ENCODE peak calls at places on chromosomes 3 and 15, in eight cellular contexts. S is PC-3; G is testis; P is vagina; B is AG04450; D is fibroblast of lung; Q is CD8-positive, alpha-beta T cell; T is A673. H is an unnamed sample. For H3K27me3, the result is how much of the 10 kb centered on the place peaks cover.

GRCh38 chr15:89472785-89473256 is 23.6 kb downstream of the RHCG start:
- DNase-seq in S (peak), G (peak), P (no peak), B (peak), D (peak), Q (peak), T (peak), H (peak)

GRCh38 chr3:146375214-146375613 is 94.1 kb downstream of the PLSCR2 start:
- DNase-seq in S (no peak), G (peak), P (no peak), B (peak), D (peak), Q (no peak), T (no peak), H (no peak)

GRCh38 chr15:60002528-60003218 is 1.4 kb upstream of the FOXB1 start:
- DNase-seq in S (no peak), G (no peak), P (no peak), B (no peak), D (no peak), Q (no peak), T (no peak), H (no peak)

GRCh38 chr3:102106421-102107097 is 257.2 kb downstream of the NFKBIZ start:
- DNase-seq in S (peak), G (no peak), P (no peak), B (no peak), D (peak), Q (no peak), T (no peak), H (no peak)

GRCh38 chr3:17808994-17809393 is 66.6 kb upstream of the TBC1D5 start:
- DNase-seq in S (peak), G (no peak), P (no peak), B (no peak), D (peak), Q (no peak), T (peak), H (peak)

GRCh38 chr3:128421439-128421836 is 45.3 kb downstream of the DNAJB8 start:
- DNase-seq in S (no peak), G (no peak), P (no peak), B (no peak), D (no peak), Q (no peak), T (no peak), H (no peak)

GRCh38 chr15:20351448-20351961 is 190.1 kb downstream of the GOLGA6L6 start:
- DNase-seq in S (no peak), G (no peak), P (peak), B (no peak), D (no peak), Q (no peak), T (no peak), H (no peak)

GRCh38 chr3:129587061-129587460 is 19.4 kb downstream of the PLXND1 start:
- DNase-seq in S (no peak), G (peak), P (no peak), B (no peak), D (peak), Q (no peak), T (no peak), H (no peak)

GRCh38 chr15:22265056-22265945 is 185.0 kb downstream of the OR4M2 start:
- DNase-seq in S (no peak), G (no peak), P (no peak), B (no peak), D (no peak), Q (peak), T (no peak), H (no peak)

GRCh38 chr3:164608554-164609276 is 469.6 kb downstream of the SI start:
- DNase-seq in S (no peak), G (no peak), P (no peak), B (no peak), D (no peak), Q (no peak), T (no peak), H (no peak)

GRCh38 chr15:25738171-25738792 is 124.8 kb downstream of the ATP10A start:
- DNase-seq in S (no peak), G (no peak), P (no peak), B (no peak), D (peak), Q (no peak), T (no peak), H (no peak)

GRCh38 chr3:100089802-100090668 is 24.3 kb downstream of the FILIP1L start:
- DNase-seq in S (peak), G (no peak), P (no peak), B (peak), D (peak), Q (no peak), T (peak), H (peak)

GRCh38 chr3:57756528-57757401 is 656 bp downstream of the SLMAP start:
- DNase-seq in S (peak), G (peak), P (peak), B (no peak), D (peak), Q (peak), T (peak), H (peak)

GRCh38 chr3:124812291-124813265 is 74.6 kb downstream of the ITGB5 start:
- DNase-seq in S (peak), G (peak), P (peak), B (peak), D (peak), Q (no peak), T (peak), H (no peak)

GRCh38 chr3:38031022-38031994 is 1.9 kb upstream of the PLCD1 start:
- DNase-seq in S (peak), G (peak), P (peak), B (no peak), D (no peak), Q (peak), T (no peak), H (no peak)

GRCh38 chr3:196686436-196686835 is 25.6 kb downstream of the CEP19 start:
- DNase-seq in S (no peak), G (no peak), P (no peak), B (no peak), D (no peak), Q (no peak), T (peak), H (no peak)

GRCh38 chr3:187770224-187770623 is 25.0 kb upstream of the BCL6 start:
- DNase-seq in S (no peak), G (no peak), P (no peak), B (no peak), D (no peak), Q (no peak), T (no peak), H (no peak)

GRCh38 chr15:100100926-100101325 is 240.8 kb downstream of the ADAMTS17 start:
- DNase-seq in S (no peak), G (no peak), P (no peak), B (no peak), D (no peak), Q (no peak), T (no peak), H (no peak)

GRCh38 chr3:52041118-52041847 is 15.1 kb downstream of the DUSP7 start:
- DNase-seq in S (peak), G (peak), P (no peak), B (no peak), D (no peak), Q (no peak), T (no peak), H (peak)

GRCh38 chr15:37107071-37107753 is 6.9 kb upstream of the MEIS2 start:
- DNase-seq in S (no peak), G (no peak), P (no peak), B (no peak), D (no peak), Q (no peak), T (no peak), H (no peak)

GRCh38 chr3:190120161-190121060 is at the start of gene P3H2:
- DNase-seq in S (peak), G (peak), P (no peak), B (peak), D (peak), Q (no peak), T (peak), H (peak)

GRCh38 chr3:90091557-90091956 is 984.1 kb downstream of the EPHA3 start:
- DNase-seq in S (peak), G (peak), P (no peak), B (no peak), D (peak), Q (no peak), T (peak), H (peak)

GRCh38 chr15:100202309-100202943 is 139.3 kb downstream of the ADAMTS17 start:
- DNase-seq in S (peak), G (no peak), P (no peak), B (no peak), D (no peak), Q (no peak), T (no peak), H (no peak)

GRCh38 chr3:134299185-134299887 is 48.7 kb upstream of the RYK start:
- DNase-seq in S (peak), G (peak), P (no peak), B (no peak), D (peak), Q (no peak), T (peak), H (no peak)

GRCh38 chr3:136962961-136963360 is 5.2 kb downstream of the IL20RB start:
- DNase-seq in S (no peak), G (no peak), P (no peak), B (no peak), D (no peak), Q (no peak), T (no peak), H (no peak)

GRCh38 chr3:71064288-71064975 is 519.1 kb downstream of the FOXP1 start:
- DNase-seq in S (peak), G (no peak), P (no peak), B (no peak), D (peak), Q (peak), T (peak), H (no peak)

GRCh38 chr3:78872195-78872594 is 895.6 kb downstream of the ROBO1 start:
- DNase-seq in S (no peak), G (peak), P (no peak), B (no peak), D (no peak), Q (no peak), T (peak), H (peak)

GRCh38 chr3:78878011-78878410 is 889.8 kb downstream of the ROBO1 start:
- DNase-seq in S (no peak), G (no peak), P (no peak), B (peak), D (peak), Q (no peak), T (no peak), H (no peak)

GRCh38 chr3:78875851-78876250 is 891.9 kb downstream of the ROBO1 start:
- DNase-seq in S (peak), G (no peak), P (no peak), B (no peak), D (peak), Q (no peak), T (no peak), H (no peak)

GRCh38 chr3:78873641-78874040 is 894.2 kb downstream of the ROBO1 start:
- DNase-seq in S (peak), G (no peak), P (no peak), B (no peak), D (peak), Q (no peak), T (no peak), H (no peak)

DNA sequence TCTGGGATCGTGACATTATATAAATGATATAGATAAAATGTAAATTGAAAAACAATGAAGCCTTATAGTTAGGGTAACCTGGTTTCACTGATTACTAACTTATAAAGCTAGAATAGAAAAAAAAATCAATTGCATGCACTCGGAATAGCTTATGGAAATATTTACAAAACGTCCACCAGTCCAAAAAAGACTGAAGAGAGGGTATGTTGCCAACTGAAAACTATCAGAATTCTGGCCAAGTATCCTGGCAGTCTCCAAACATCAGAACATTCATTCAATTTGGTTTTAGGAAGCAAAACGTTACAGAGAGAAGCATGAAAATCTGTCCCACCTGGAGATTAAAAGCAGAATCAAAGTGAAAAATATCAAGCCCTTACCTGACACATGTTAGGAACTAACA is 892.4 kb downstream of the ROBO1 start:
- DNase-seq in S (no peak), G (no peak), P (no peak), B (no peak), D (no peak), Q (no peak), T (no peak), H (no peak)
- H3K27me3 ChIP-seq in S (under half), G (under half), P (under half), B (under half), D (under half), Q (under half), T (under half), H (under half)

GRCh38 chr15:69132935-69133861 is 27.2 kb upstream of the GLCE start:
- DNase-seq in S (peak), G (no peak), P (no peak), B (no peak), D (no peak), Q (no peak), T (peak), H (peak)
- TF ChIP-seq CTCF in S (peak), G (no peak), P (no peak), B (no peak), D (no peak), Q (no peak), T (no peak), H (peak)

GRCh38 chr15:64773606-64774555 is 1.5 kb downstream of the RBPMS2 start:
- DNase-seq in S (no peak), G (no peak), P (no peak), B (no peak), D (no peak), Q (no peak), T (no peak), H (no peak)
- H3K27me3 ChIP-seq in S (under half), G (under half), P (under half), B (under half), D (under half), Q (under half), T (under half), H (under half)

GRCh38 chr15:74768771-74769342 is 13.0 kb upstream of the CSK start:
- DNase-seq in S (peak), G (peak), P (no peak), B (no peak), D (peak), Q (peak), T (peak), H (peak)
- TF ChIP-seq CTCF in S (peak), G (peak), P (peak), B (peak), D (peak), Q (peak), T (peak), H (peak)

GRCh38 chr15:74127255-74127953 is 3.0 kb upstream of the ISLR2 start:
- DNase-seq in S (peak), G (peak), P (peak), B (peak), D (peak), Q (peak), T (peak), H (peak)
- H3K27me3 ChIP-seq in S (half or more), G (under half), P (under half), B (half or more), D (half or more), Q (under half), T (under half), H (under half)

GRCh38 chr3:72924055-72924454 is 36.2 kb downstream of the GXYLT2 start:
- DNase-seq in S (no peak), G (no peak), P (no peak), B (no peak), D (no peak), Q (no peak), T (peak), H (peak)
- TF ChIP-seq CTCF in S (peak), G (no peak), P (no peak), B (no peak), D (no peak), Q (no peak), T (peak), H (peak)